ENCODE peak calls at places on chromosomes 7 and 10, in four cellular contexts. N, E, Z and Y are unnamed samples.

GRCh38 chr7:129385116-129385515 is 49.1 kb upstream of the STRIP2 start:
- DNase-seq in N (no peak), E (no peak), Z (no peak), Y (no peak)

GRCh38 chr7:36667007-36667406 is 57.3 kb downstream of the AOAH start:
- DNase-seq in N (no peak), E (no peak), Z (no peak), Y (no peak)

GRCh38 chr10:11793762-11794479 is 29.2 kb upstream of the PROSER2 start:
- DNase-seq in N (peak), E (no peak), Z (no peak), Y (peak)

GRCh38 chr7:103989200-103989784 is at the start of gene RELN:
- DNase-seq in N (no peak), E (no peak), Z (no peak), Y (no peak)

GRCh38 chr10:79322616-79323566 is 24.4 kb upstream of the PPIF start:
- DNase-seq in N (no peak), E (peak), Z (peak), Y (no peak)

GRCh38 chr7:84238611-84239010 is 44.0 kb upstream of the SEMA3A start:
- DNase-seq in N (no peak), E (no peak), Z (no peak), Y (no peak)

GRCh38 chr7:129646369-129647021 is 35.0 kb downstream of the NRF1 start:
- DNase-seq in N (no peak), E (no peak), Z (no peak), Y (no peak)

GRCh38 chr7:26782501-26782900 is 81.9 kb downstream of the SKAP2 start:
- DNase-seq in N (no peak), E (no peak), Z (no peak), Y (no peak)

GRCh38 chr7:98678215-98678614 is 61.1 kb downstream of the NPTX2 start:
- DNase-seq in N (no peak), E (no peak), Z (no peak), Y (no peak)

GRCh38 chr7:1403844-1404404 is 55.3 kb downstream of the MICALL2 start:
- DNase-seq in N (no peak), E (no peak), Z (no peak), Y (no peak)

GRCh38 chr7:4261038-4261960 is 420.8 kb upstream of the FOXK1 start:
- DNase-seq in N (no peak), E (no peak), Z (no peak), Y (no peak)

GRCh38 chr10:112349521-112350085 is 24.3 kb upstream of the ACSL5 start:
- DNase-seq in N (no peak), E (no peak), Z (no peak), Y (no peak)

GRCh38 chr7:4556868-4557620 is 125.1 kb upstream of the FOXK1 start:
- DNase-seq in N (no peak), E (no peak), Z (no peak), Y (no peak)

GRCh38 chr10:82089327-82089726 is 214.3 kb downstream of the NRG3 start:
- DNase-seq in N (no peak), E (no peak), Z (no peak), Y (no peak)

GRCh38 chr7:141039366-141039765 is 24.6 kb upstream of the MRPS33 start:
- DNase-seq in N (no peak), E (no peak), Z (no peak), Y (no peak)

GRCh38 chr10:100100651-100101525 is 19.2 kb upstream of the CPN1 start:
- DNase-seq in N (peak), E (no peak), Z (no peak), Y (no peak)